ENCODE peak calls at places on chromosomes 5 and 9, in nine cellular contexts. One of them, this sample, is unnamed.

GRCh38 chr5:84361572-84361971 is 23.1 kb downstream of the EDIL3 start:
- DNase-seq in PC-9: no peak
- DNase-seq in lower leg skin: no peak
- DNase-seq in heart right ventricle: no peak
- DNase-seq in DND-41: no peak
- DNase-seq in coronary artery: no peak
- DNase-seq in heart left ventricle: no peak
- DNase-seq in uterus: no peak
- DNase-seq in AG04450: no peak
- DNase-seq in this sample: no peak

GRCh38 chr5:172486451-172486850 is 32.1 kb upstream of the SH3PXD2B start:
- DNase-seq in coronary artery: no peak
- DNase-seq in lower leg skin: no peak
- DNase-seq in heart right ventricle: peak
- DNase-seq in AG04450: no peak
- DNase-seq in heart left ventricle: no peak
- DNase-seq in uterus: no peak
- DNase-seq in DND-41: no peak
- DNase-seq in PC-9: no peak
- DNase-seq in this sample: no peak

GRCh38 chr5:68780299-68780960 is 313.4 kb upstream of the SLC30A5 start:
- DNase-seq in AG04450: no peak
- DNase-seq in PC-9: no peak
- DNase-seq in heart left ventricle: no peak
- DNase-seq in coronary artery: no peak
- DNase-seq in uterus: no peak
- DNase-seq in heart right ventricle: no peak
- DNase-seq in DND-41: no peak
- DNase-seq in lower leg skin: no peak
- DNase-seq in this sample: no peak

GRCh38 chr9:129459550-129460322 is 161.2 kb downstream of the C9orf50 start:
- DNase-seq in PC-9: no peak
- DNase-seq in uterus: no peak
- DNase-seq in DND-41: no peak
- DNase-seq in lower leg skin: no peak
- DNase-seq in heart left ventricle: no peak
- DNase-seq in coronary artery: no peak
- DNase-seq in heart right ventricle: peak
- DNase-seq in AG04450: no peak
- DNase-seq in this sample: no peak

GRCh38 chr5:103111458-103111857 is 8.5 kb downstream of the GIN1 start:
- DNase-seq in coronary artery: no peak
- DNase-seq in DND-41: peak
- DNase-seq in lower leg skin: no peak
- DNase-seq in AG04450: no peak
- DNase-seq in heart left ventricle: no peak
- DNase-seq in PC-9: no peak
- DNase-seq in uterus: no peak
- DNase-seq in heart right ventricle: no peak
- DNase-seq in this sample: no peak

GRCh38 chr5:177446184-177447065 is at the start of gene PRR7:
- DNase-seq in PC-9: peak
- DNase-seq in heart right ventricle: peak
- DNase-seq in uterus: no peak
- DNase-seq in coronary artery: no peak
- DNase-seq in DND-41: peak
- DNase-seq in AG04450: no peak
- DNase-seq in lower leg skin: no peak
- DNase-seq in heart left ventricle: peak
- DNase-seq in this sample: peak

GRCh38 chr5:154501566-154501965 is 23.5 kb upstream of the HAND1 start:
- DNase-seq in AG04450: no peak
- DNase-seq in heart left ventricle: no peak
- DNase-seq in heart right ventricle: no peak
- DNase-seq in uterus: no peak
- DNase-seq in lower leg skin: no peak
- DNase-seq in PC-9: no peak
- DNase-seq in coronary artery: no peak
- DNase-seq in DND-41: no peak
- DNase-seq in this sample: no peak

GRCh38 chr5:89377752-89378455 is 494.9 kb upstream of the MEF2C start:
- DNase-seq in PC-9: no peak
- DNase-seq in heart left ventricle: no peak
- DNase-seq in uterus: no peak
- DNase-seq in AG04450: no peak
- DNase-seq in coronary artery: no peak
- DNase-seq in DND-41: no peak
- DNase-seq in lower leg skin: no peak
- DNase-seq in heart right ventricle: no peak
- DNase-seq in this sample: no peak

GRCh38 chr5:14818931-14819790 is 52.4 kb downstream of the ANKH start:
- DNase-seq in lower leg skin: no peak
- DNase-seq in DND-41: no peak
- DNase-seq in PC-9: no peak
- DNase-seq in AG04450: no peak
- DNase-seq in heart left ventricle: no peak
- DNase-seq in uterus: no peak
- DNase-seq in coronary artery: no peak
- DNase-seq in heart right ventricle: no peak
- DNase-seq in this sample: no peak

GRCh38 chr9:35733109-35733541 is 659 bp downstream of the CREB3 start:
- DNase-seq in heart left ventricle: no peak
- DNase-seq in AG04450: no peak
- DNase-seq in coronary artery: no peak
- DNase-seq in PC-9: peak
- DNase-seq in lower leg skin: no peak
- DNase-seq in DND-41: no peak
- DNase-seq in uterus: no peak
- DNase-seq in heart right ventricle: no peak
- DNase-seq in this sample: no peak

GRCh38 chr9:101639301-101639700 is 44.5 kb upstream of the PPP3R2 start:
- DNase-seq in DND-41: no peak
- DNase-seq in PC-9: no peak
- DNase-seq in heart left ventricle: no peak
- DNase-seq in lower leg skin: no peak
- DNase-seq in heart right ventricle: no peak
- DNase-seq in coronary artery: no peak
- DNase-seq in uterus: no peak
- DNase-seq in AG04450: no peak
- DNase-seq in this sample: no peak

GRCh38 chr9:22241024-22241423 is 205.6 kb upstream of the DMRTA1 start:
- DNase-seq in DND-41: no peak
- DNase-seq in coronary artery: no peak
- DNase-seq in heart right ventricle: no peak
- DNase-seq in heart left ventricle: no peak
- DNase-seq in uterus: no peak
- DNase-seq in AG04450: no peak
- DNase-seq in lower leg skin: no peak
- DNase-seq in PC-9: no peak
- DNase-seq in this sample: no peak

GRCh38 chr5:132298305-132298704 is 4.1 kb downstream of the SLC22A4 start:
- DNase-seq in DND-41: no peak
- DNase-seq in uterus: no peak
- DNase-seq in AG04450: no peak
- DNase-seq in heart left ventricle: no peak
- DNase-seq in coronary artery: no peak
- DNase-seq in heart right ventricle: no peak
- DNase-seq in PC-9: no peak
- DNase-seq in lower leg skin: no peak
- DNase-seq in this sample: no peak

GRCh38 chr9:106420511-106420944 is 442.4 kb upstream of the ZNF462 start:
- DNase-seq in heart left ventricle: no peak
- DNase-seq in DND-41: no peak
- DNase-seq in lower leg skin: no peak
- DNase-seq in PC-9: peak
- DNase-seq in coronary artery: no peak
- DNase-seq in AG04450: no peak
- DNase-seq in heart right ventricle: no peak
- DNase-seq in uterus: no peak
- DNase-seq in this sample: no peak

DNA sequence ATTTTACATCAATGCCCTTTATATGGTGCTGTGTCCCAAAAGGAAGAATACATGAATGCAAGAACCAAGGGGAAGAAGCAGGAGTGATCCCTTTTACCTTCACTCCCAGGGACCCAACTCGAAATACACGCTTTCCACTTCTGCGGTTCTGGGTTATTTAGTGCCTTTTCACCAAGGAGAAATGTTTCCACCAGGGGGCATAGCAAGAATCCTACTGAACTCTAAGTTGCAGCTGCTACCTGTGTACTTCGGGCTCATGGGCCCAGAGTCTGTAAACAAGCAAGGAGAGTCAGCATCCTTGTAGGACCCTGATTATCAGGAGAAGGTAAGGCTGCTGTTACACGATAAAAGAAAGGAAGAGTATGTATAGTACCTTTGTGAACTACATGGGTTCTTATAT is 45.7 kb downstream of the DPYSL3 start:
- DNase-seq in uterus: no peak
- DNase-seq in AG04450: no peak
- DNase-seq in heart right ventricle: no peak
- DNase-seq in DND-41: no peak
- DNase-seq in PC-9: no peak
- DNase-seq in heart left ventricle: no peak
- DNase-seq in lower leg skin: no peak
- DNase-seq in coronary artery: no peak
- DNase-seq in this sample: no peak
- TF ChIP-seq CTCF in uterus: peak
- TF ChIP-seq CTCF in AG04450: peak
- TF ChIP-seq CTCF in heart right ventricle: peak
- TF ChIP-seq CTCF in DND-41: peak
- TF ChIP-seq CTCF in PC-9: peak
- TF ChIP-seq CTCF in heart left ventricle: peak
- TF ChIP-seq CTCF in lower leg skin: no peak
- TF ChIP-seq CTCF in coronary artery: no peak
- TF ChIP-seq CTCF in this sample: peak

GRCh38 chr5:43627028-43627427 is 24.0 kb downstream of the NNT start:
- DNase-seq in lower leg skin: no peak
- DNase-seq in coronary artery: no peak
- DNase-seq in heart left ventricle: no peak
- DNase-seq in heart right ventricle: peak
- DNase-seq in AG04450: no peak
- DNase-seq in uterus: no peak
- DNase-seq in PC-9: peak
- DNase-seq in DND-41: peak
- DNase-seq in this sample: no peak
- TF ChIP-seq CTCF in lower leg skin: no peak
- TF ChIP-seq CTCF in coronary artery: no peak
- TF ChIP-seq CTCF in heart left ventricle: peak
- TF ChIP-seq CTCF in heart right ventricle: peak
- TF ChIP-seq CTCF in AG04450: peak
- TF ChIP-seq CTCF in uterus: peak
- TF ChIP-seq CTCF in PC-9: peak
- TF ChIP-seq CTCF in DND-41: peak
- TF ChIP-seq CTCF in this sample: no peak

DNA sequence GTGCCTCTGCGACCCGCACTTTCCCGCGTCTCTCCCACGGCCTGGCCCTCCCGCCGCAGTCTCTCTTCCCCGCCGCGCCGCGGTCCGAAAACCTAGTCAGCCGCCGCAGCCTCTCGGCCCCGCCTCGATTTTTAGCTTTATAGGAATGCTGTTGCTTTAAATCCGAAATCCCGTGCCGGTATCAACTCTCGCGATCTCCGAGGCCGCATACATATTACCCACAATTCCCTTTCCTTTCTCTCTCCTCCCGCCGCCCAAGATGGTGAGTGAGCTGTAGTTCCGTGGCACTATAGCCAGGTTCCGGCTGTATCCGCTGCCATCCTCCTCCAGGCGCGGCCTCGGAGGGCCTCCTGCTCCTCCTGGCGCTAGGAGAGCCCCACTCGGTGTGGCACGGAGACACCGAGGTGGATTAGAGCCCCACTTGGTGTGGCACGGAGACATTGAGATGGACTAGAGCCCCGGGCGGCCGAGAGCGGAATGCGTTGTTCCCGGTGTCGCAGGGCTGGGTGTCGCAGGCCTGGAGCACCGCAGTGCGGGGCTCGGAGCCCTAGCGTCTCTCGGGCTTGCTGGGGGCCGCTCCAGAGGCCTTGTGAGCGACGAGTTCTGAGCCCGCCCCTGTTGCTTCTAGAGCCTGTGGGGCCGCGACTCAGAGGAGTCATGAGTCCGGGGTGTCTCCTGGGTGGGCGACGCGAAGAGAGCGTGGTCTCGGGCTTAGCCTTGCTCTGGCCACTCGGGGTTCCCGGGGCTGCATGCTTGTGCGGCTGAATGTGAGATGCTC is at the start of the genes MED22 and RPL7A:
- DNase-seq in DND-41: peak
- DNase-seq in lower leg skin: peak
- DNase-seq in uterus: peak
- DNase-seq in coronary artery: peak
- DNase-seq in heart left ventricle: peak
- DNase-seq in PC-9: peak
- DNase-seq in heart right ventricle: peak
- DNase-seq in AG04450: peak
- DNase-seq in this sample: peak
- TF ChIP-seq CTCF in DND-41: peak
- TF ChIP-seq CTCF in lower leg skin: no peak
- TF ChIP-seq CTCF in uterus: peak
- TF ChIP-seq CTCF in coronary artery: no peak
- TF ChIP-seq CTCF in heart left ventricle: peak
- TF ChIP-seq CTCF in PC-9: peak
- TF ChIP-seq CTCF in heart right ventricle: no peak
- TF ChIP-seq CTCF in AG04450: no peak
- TF ChIP-seq CTCF in this sample: no peak

DNA sequence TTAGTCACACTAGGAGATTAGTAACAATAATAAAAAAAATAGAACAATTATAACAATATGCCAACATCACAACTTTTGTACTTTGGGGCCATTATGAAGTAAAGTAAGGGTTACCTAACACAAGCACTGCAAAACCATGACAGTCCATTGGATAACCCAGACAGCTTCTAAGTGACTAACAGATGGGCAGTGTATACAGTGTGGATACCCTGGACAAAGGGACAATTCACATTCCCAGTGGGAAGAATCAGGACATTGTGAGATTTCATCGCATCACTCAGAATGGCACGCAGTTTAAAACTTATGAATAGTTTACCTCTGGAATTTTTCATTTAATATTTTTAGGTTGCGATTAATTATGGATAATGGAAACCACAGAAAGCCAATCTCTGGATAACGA is 45.6 kb upstream of the JADE2 start:
- DNase-seq in uterus: no peak
- DNase-seq in heart right ventricle: no peak
- DNase-seq in DND-41: no peak
- DNase-seq in AG04450: no peak
- DNase-seq in coronary artery: no peak
- DNase-seq in heart left ventricle: no peak
- DNase-seq in PC-9: no peak
- DNase-seq in lower leg skin: no peak
- DNase-seq in this sample: no peak
- TF ChIP-seq CTCF in uterus: no peak
- TF ChIP-seq CTCF in heart right ventricle: no peak
- TF ChIP-seq CTCF in DND-41: no peak
- TF ChIP-seq CTCF in AG04450: no peak
- TF ChIP-seq CTCF in coronary artery: no peak
- TF ChIP-seq CTCF in heart left ventricle: no peak
- TF ChIP-seq CTCF in PC-9: no peak
- TF ChIP-seq CTCF in lower leg skin: no peak
- TF ChIP-seq CTCF in this sample: no peak

GRCh38 chr5:1453613-1454012 is 8.4 kb upstream of the SLC6A3 start:
- DNase-seq in heart left ventricle: no peak
- DNase-seq in coronary artery: no peak
- DNase-seq in heart right ventricle: no peak
- DNase-seq in AG04450: no peak
- DNase-seq in PC-9: no peak
- DNase-seq in DND-41: no peak
- DNase-seq in lower leg skin: no peak
- DNase-seq in uterus: no peak
- DNase-seq in this sample: no peak
- TF ChIP-seq CTCF in heart left ventricle: no peak
- TF ChIP-seq CTCF in coronary artery: no peak
- TF ChIP-seq CTCF in heart right ventricle: no peak
- TF ChIP-seq CTCF in AG04450: no peak
- TF ChIP-seq CTCF in PC-9: no peak
- TF ChIP-seq CTCF in DND-41: no peak
- TF ChIP-seq CTCF in lower leg skin: no peak
- TF ChIP-seq CTCF in uterus: no peak
- TF ChIP-seq CTCF in this sample: no peak